ENCODE peak calls at places on chromosomes 4 and X, in eight cellular contexts. G, J, B, N, E, H, O and Q are unnamed samples.

GRCh38 chr4:145299380-145300076 is 119.1 kb upstream of the OTUD4 start:
- DNase-seq in E (peak), N (no peak), H (no peak), J (peak), O (no peak), B (no peak), G (peak), Q (no peak)

GRCh38 chrX:7570432-7571009 is 272.4 kb upstream of the VCX start:
- DNase-seq in G (no peak), O (no peak), E (no peak), N (no peak), B (no peak), H (no peak), J (no peak), Q (no peak)

GRCh38 chr4:164601653-164602052 is 152.3 kb upstream of the SMIM31 start:
- DNase-seq in E (no peak), G (no peak), B (no peak), H (no peak), N (no peak), J (no peak), O (no peak), Q (no peak)

GRCh38 chr4:32824321-32824720 is 2104.2 kb downstream of the PCDH7 start:
- DNase-seq in O (no peak), B (no peak), G (no peak), J (no peak), E (no peak), N (no peak), H (no peak), Q (no peak)

GRCh38 chr4:3502941-3503936 is 29.0 kb downstream of the LRPAP1 start:
- DNase-seq in H (no peak), B (no peak), G (no peak), O (no peak), N (no peak), E (peak), J (no peak), Q (no peak)

GRCh38 chrX:138939038-138939437 is 227.5 kb upstream of the FGF13 start:
- DNase-seq in E (no peak), N (no peak), O (no peak), B (no peak), H (no peak), G (no peak), J (no peak), Q (no peak)

GRCh38 chr4:47598320-47598719 is 113.2 kb downstream of the ATP10D start:
- DNase-seq in O (no peak), E (no peak), G (no peak), H (no peak), J (no peak), N (no peak), B (no peak), Q (no peak)

GRCh38 chr4:70838400-70838971 is 1.2 kb downstream of the GRSF1 start:
- DNase-seq in O (no peak), J (no peak), N (no peak), G (no peak), B (no peak), H (no peak), E (peak), Q (no peak)

GRCh38 chrX:115408736-115409390 is 119.3 kb downstream of the LUZP4 start:
- DNase-seq in J (no peak), O (no peak), N (no peak), H (no peak), G (no peak), E (no peak), B (no peak), Q (no peak)

GRCh38 chrX:41348551-41348950 is 14.6 kb downstream of the DDX3X start:
- DNase-seq in J (no peak), H (no peak), B (no peak), O (no peak), G (no peak), E (no peak), N (no peak), Q (no peak)

GRCh38 chr4:781493-782216 is 44.3 kb downstream of the CPLX1 start:
- DNase-seq in N (peak), O (peak), G (peak), E (peak), H (peak), B (peak), J (peak), Q (peak)

GRCh38 chrX:40581333-40581910 is 652 bp downstream of the ATP6AP2 start:
- DNase-seq in E (peak), O (no peak), G (peak), J (peak), N (no peak), B (no peak), H (no peak), Q (no peak)